ENCODE peak calls at places on chromosomes 11 and 22, in nine cellular contexts. D is mesendoderm, W is NCI-H1092, Y is uterus, U is MCF 10A, Z is T-helper 2 cell, C is ecto neural progenitor cell, E is tibial nerve, I is NCI-H748 treated with DMSO at 0.1 percent for 48 hours. L is an unnamed sample.
A peak's percentile ranks its signal among the peaks of the same experiment; 100 is the strongest.

GRCh38 chr11:132318421-132319157 is 948.2 kb downstream of the NTM start:
- DNase-seq in D (no peak), Y (no peak), C (no peak), Z (peak; percentile 67), U (no peak), E (no peak), W (no peak), I (no peak), L (no peak)

GRCh38 chr11:109668973-109669634 is 247.1 kb downstream of the C11orf87 start:
- DNase-seq in Z (no peak), U (no peak), C (no peak), D (no peak), E (no peak), Y (no peak), W (no peak), I (no peak), L (no peak)

GRCh38 chr11:82682003-82682751 is 51.5 kb downstream of the FAM181B start:
- DNase-seq in Y (no peak), D (peak; percentile 88), I (peak; percentile 14), W (peak; percentile 23), Z (peak; percentile 62), C (no peak), E (no peak), U (peak; percentile 80), L (no peak)

GRCh38 chr22:40258463-40259046 is 80.8 kb downstream of the TNRC6B start:
- DNase-seq in W (no peak), D (no peak), I (no peak), C (no peak), Z (peak; percentile 58), U (peak; percentile 91), E (no peak), Y (no peak), L (no peak)

GRCh38 chr11:85540635-85541034 is 86.5 kb downstream of the DLG2 start:
- DNase-seq in U (no peak), Y (no peak), I (no peak), C (no peak), Z (no peak), E (no peak), W (no peak), D (peak; percentile 67), L (no peak)

GRCh38 chr11:95545116-95545875 is 244.3 kb downstream of the FAM76B start:
- DNase-seq in U (peak; percentile 11), C (no peak), Z (no peak), D (no peak), W (no peak), Y (no peak), I (no peak), E (no peak), L (no peak)

GRCh38 chr22:27327981-27328721 is 473.4 kb downstream of the MN1 start:
- DNase-seq in W (no peak), I (no peak), E (no peak), Y (no peak), C (peak; percentile 34), D (no peak), U (peak; percentile 18), Z (no peak), L (no peak)

GRCh38 chr11:662689-663274 is 25.7 kb downstream of the DRD4 start:
- DNase-seq in I (peak; percentile 10), W (no peak), U (peak; percentile 62), Z (peak; percentile 26), E (peak; percentile 47), C (peak; percentile 73), D (peak; percentile 54), Y (peak; percentile 74), L (no peak)

GRCh38 chr22:49962012-49962750 is 1.6 kb downstream of the PIM3 start:
- DNase-seq in I (peak; percentile 69), U (peak; percentile 93), D (peak; percentile 92), C (peak; percentile 86), E (peak; percentile 83), Y (peak; percentile 96), W (peak; percentile 5), Z (peak; percentile 92), L (peak; percentile 79)

GRCh38 chr22:50302564-50302963 is 4.9 kb downstream of the PLXNB2 start:
- DNase-seq in W (no peak), E (no peak), Z (no peak), C (no peak), U (no peak), Y (peak; percentile 46), D (no peak), I (no peak), L (no peak)

GRCh38 chr11:126061707-126062678 is 673 bp downstream of the CDON start:
- DNase-seq in Y (peak; percentile 64), U (peak; percentile 61), Z (peak; percentile 47), D (peak; percentile 89), I (peak; percentile 39), C (peak; percentile 66), W (peak; percentile 56), E (no peak), L (no peak)

GRCh38 chr11:117807482-117808272 is 10.7 kb upstream of the DSCAML1 start:
- DNase-seq in U (peak; percentile 59), I (peak; percentile 16), E (peak; percentile 84), Z (peak; percentile 55), D (peak; percentile 65), W (peak; percentile 66), Y (peak; percentile 84), C (peak; percentile 75), L (peak; percentile 66)

GRCh38 chr11:113637636-113638035 is 68.5 kb downstream of the TMPRSS5 start:
- DNase-seq in Y (no peak), C (no peak), U (no peak), W (no peak), E (no peak), Z (no peak), I (no peak), D (no peak), L (no peak)

GRCh38 chr11:15288801-15289342 is 174.1 kb downstream of the INSC start:
- DNase-seq in U (no peak), Z (no peak), C (no peak), E (no peak), I (no peak), Y (no peak), W (peak; percentile 57), D (no peak), L (no peak)

GRCh38 chr11:118227865-118228785 is 3.3 kb upstream of the JAML start:
- DNase-seq in E (no peak), U (no peak), W (no peak), D (no peak), Z (peak; percentile 96), C (no peak), Y (no peak), I (no peak), L (no peak)

GRCh38 chr22:50320116-50320515 is 6.7 kb downstream of the DENND6B start:
- DNase-seq in C (no peak), U (no peak), Y (no peak), W (no peak), E (no peak), D (no peak), Z (no peak), I (no peak), L (no peak)

GRCh38 chr22:23219787-23220484 is 39.6 kb downstream of the BCR start:
- DNase-seq in D (peak; percentile 79), U (peak; percentile 83), I (no peak), E (no peak), W (no peak), Y (no peak), C (no peak), Z (peak; percentile 89), L (no peak)

GRCh38 chr11:97140885-97141494 is 751.2 kb downstream of the JRKL start:
- DNase-seq in W (no peak), D (peak; percentile 58), I (no peak), Y (no peak), Z (peak; percentile 6), U (peak; percentile 46), E (no peak), C (no peak), L (no peak)

GRCh38 chr11:128235958-128236357 is 351.4 kb downstream of the ETS1 start:
- DNase-seq in C (no peak), U (no peak), E (no peak), D (no peak), W (peak; percentile 0), I (peak; percentile 37), Y (no peak), Z (no peak), L (no peak)

L was measured in T follicular helper cell.